ENCODE peak calls at places on chromosome 2, in four cellular contexts. One of them, this sample, is unnamed.

GRCh38 chr2:39121523-39122063 is 742 bp upstream of the SOS1 start:
- DNase-seq in neural progenitor cell: peak
- DNase-seq in hepatocyte: peak
- DNase-seq in PC-9: no peak
- DNase-seq in this sample: no peak

GRCh38 chr2:138215958-138216357 is 251.7 kb downstream of the HNMT start:
- DNase-seq in hepatocyte: no peak
- DNase-seq in PC-9: no peak
- DNase-seq in neural progenitor cell: no peak
- DNase-seq in this sample: no peak

GRCh38 chr2:236748801-236749200 is 179.2 kb downstream of the ACKR3 start:
- DNase-seq in PC-9: peak
- DNase-seq in neural progenitor cell: peak
- DNase-seq in hepatocyte: no peak
- DNase-seq in this sample: no peak

GRCh38 chr2:173130521-173131467 is 55.1 kb downstream of the MAP3K20 start:
- DNase-seq in hepatocyte: no peak
- DNase-seq in PC-9: peak
- DNase-seq in neural progenitor cell: no peak
- DNase-seq in this sample: no peak

GRCh38 chr2:236505071-236505470 is 64.6 kb upstream of the ACKR3 start:
- DNase-seq in neural progenitor cell: no peak
- DNase-seq in hepatocyte: no peak
- DNase-seq in PC-9: no peak
- DNase-seq in this sample: no peak

GRCh38 chr2:168328421-168328820 is 81.0 kb upstream of the STK39 start:
- DNase-seq in neural progenitor cell: no peak
- DNase-seq in PC-9: no peak
- DNase-seq in hepatocyte: no peak
- DNase-seq in this sample: no peak

GRCh38 chr2:207744451-207744850 is 25.3 kb downstream of the FZD5 start:
- DNase-seq in hepatocyte: no peak
- DNase-seq in neural progenitor cell: no peak
- DNase-seq in PC-9: no peak
- DNase-seq in this sample: no peak

GRCh38 chr2:10721344-10722251 is at the start of gene ATP6V1C2:
- DNase-seq in neural progenitor cell: peak
- DNase-seq in hepatocyte: peak
- DNase-seq in PC-9: no peak
- DNase-seq in this sample: no peak

GRCh38 chr2:120341977-120342376 is 4.0 kb upstream of the INHBB start:
- DNase-seq in neural progenitor cell: no peak
- DNase-seq in PC-9: no peak
- DNase-seq in hepatocyte: no peak
- DNase-seq in this sample: no peak

GRCh38 chr2:120342451-120342850 is 3.5 kb upstream of the INHBB start:
- DNase-seq in PC-9: no peak
- DNase-seq in hepatocyte: no peak
- DNase-seq in neural progenitor cell: peak
- DNase-seq in this sample: no peak

GRCh38 chr2:120344214-120344990 is 1.5 kb upstream of the INHBB start:
- DNase-seq in PC-9: peak
- DNase-seq in hepatocyte: peak
- DNase-seq in neural progenitor cell: peak
- DNase-seq in this sample: no peak

GRCh38 chr2:120343100-120343432 is 2.9 kb upstream of the INHBB start:
- DNase-seq in PC-9: no peak
- DNase-seq in neural progenitor cell: no peak
- DNase-seq in hepatocyte: no peak
- DNase-seq in this sample: no peak

DNA sequence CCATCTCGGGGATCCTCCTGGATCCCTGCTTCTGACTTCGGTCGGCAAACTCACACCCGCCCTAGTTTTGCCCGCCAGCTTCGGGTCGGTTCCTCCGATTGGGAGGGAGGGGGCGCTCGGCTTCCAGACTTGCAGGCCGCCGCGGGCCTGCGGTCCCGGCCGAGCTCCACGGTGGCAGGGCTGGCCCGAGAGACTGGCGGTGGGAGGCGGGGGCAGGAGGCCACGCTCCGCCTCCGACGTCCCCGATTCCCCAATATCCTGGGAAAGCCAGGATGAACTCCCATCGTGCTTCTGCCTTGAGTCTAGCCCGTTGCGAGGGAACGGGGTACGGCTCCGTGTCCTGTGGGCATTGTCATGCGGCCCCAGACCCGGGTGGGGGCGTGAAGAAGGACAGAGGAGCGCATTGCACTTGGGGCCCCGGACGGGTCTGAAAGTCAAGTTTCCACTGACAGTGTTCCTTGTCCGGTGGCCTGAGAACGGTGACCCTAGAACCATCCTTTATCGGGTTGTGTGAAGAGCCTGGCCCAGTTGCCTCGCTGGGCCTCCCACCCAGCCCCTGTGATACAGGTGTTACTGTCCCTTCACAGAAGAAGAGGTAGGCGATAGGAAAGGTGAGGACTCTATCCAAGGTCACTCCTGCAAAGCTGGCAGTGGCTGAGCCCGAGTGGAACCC is 2.4 kb upstream of the INHBB start:
- DNase-seq in PC-9: peak
- DNase-seq in hepatocyte: peak
- DNase-seq in neural progenitor cell: peak
- DNase-seq in this sample: peak
- TF ChIP-seq EZH2 in PC-9: no peak
- TF ChIP-seq EZH2 in hepatocyte: no peak
- TF ChIP-seq EZH2 in neural progenitor cell: peak
- TF ChIP-seq EZH2 in this sample: peak

GRCh38 chr2:72149556-72150156 is 2.0 kb upstream of the CYP26B1 start:
- DNase-seq in neural progenitor cell: no peak
- DNase-seq in hepatocyte: no peak
- DNase-seq in PC-9: no peak
- DNase-seq in this sample: no peak
- TF ChIP-seq EZH2 in neural progenitor cell: peak
- TF ChIP-seq EZH2 in hepatocyte: peak
- TF ChIP-seq EZH2 in PC-9: no peak
- TF ChIP-seq EZH2 in this sample: no peak

GRCh38 chr2:176131617-176132396 is 2.3 kb downstream of the HOXD8 start:
- DNase-seq in neural progenitor cell: no peak
- DNase-seq in hepatocyte: no peak
- DNase-seq in PC-9: no peak
- DNase-seq in this sample: no peak

GRCh38 chr2:176134045-176134444 is 4.5 kb downstream of the HOXD8 start:
- DNase-seq in hepatocyte: no peak
- DNase-seq in neural progenitor cell: no peak
- DNase-seq in PC-9: no peak
- DNase-seq in this sample: no peak

GRCh38 chr2:176130917-176131616 is 1.6 kb downstream of the HOXD8 start:
- DNase-seq in hepatocyte: no peak
- DNase-seq in neural progenitor cell: no peak
- DNase-seq in PC-9: no peak
- DNase-seq in this sample: no peak

GRCh38 chr2:176133366-176133765 is 3.9 kb downstream of the HOXD8 start:
- DNase-seq in neural progenitor cell: no peak
- DNase-seq in PC-9: no peak
- DNase-seq in hepatocyte: no peak
- DNase-seq in this sample: no peak

GRCh38 chr2:176132397-176133086 is 3.0 kb downstream of the HOXD8 start:
- DNase-seq in PC-9: no peak
- DNase-seq in neural progenitor cell: peak
- DNase-seq in hepatocyte: no peak
- DNase-seq in this sample: no peak
- TF ChIP-seq EZH2 in PC-9: no peak
- TF ChIP-seq EZH2 in neural progenitor cell: peak
- TF ChIP-seq EZH2 in hepatocyte: peak
- TF ChIP-seq EZH2 in this sample: peak

DNA sequence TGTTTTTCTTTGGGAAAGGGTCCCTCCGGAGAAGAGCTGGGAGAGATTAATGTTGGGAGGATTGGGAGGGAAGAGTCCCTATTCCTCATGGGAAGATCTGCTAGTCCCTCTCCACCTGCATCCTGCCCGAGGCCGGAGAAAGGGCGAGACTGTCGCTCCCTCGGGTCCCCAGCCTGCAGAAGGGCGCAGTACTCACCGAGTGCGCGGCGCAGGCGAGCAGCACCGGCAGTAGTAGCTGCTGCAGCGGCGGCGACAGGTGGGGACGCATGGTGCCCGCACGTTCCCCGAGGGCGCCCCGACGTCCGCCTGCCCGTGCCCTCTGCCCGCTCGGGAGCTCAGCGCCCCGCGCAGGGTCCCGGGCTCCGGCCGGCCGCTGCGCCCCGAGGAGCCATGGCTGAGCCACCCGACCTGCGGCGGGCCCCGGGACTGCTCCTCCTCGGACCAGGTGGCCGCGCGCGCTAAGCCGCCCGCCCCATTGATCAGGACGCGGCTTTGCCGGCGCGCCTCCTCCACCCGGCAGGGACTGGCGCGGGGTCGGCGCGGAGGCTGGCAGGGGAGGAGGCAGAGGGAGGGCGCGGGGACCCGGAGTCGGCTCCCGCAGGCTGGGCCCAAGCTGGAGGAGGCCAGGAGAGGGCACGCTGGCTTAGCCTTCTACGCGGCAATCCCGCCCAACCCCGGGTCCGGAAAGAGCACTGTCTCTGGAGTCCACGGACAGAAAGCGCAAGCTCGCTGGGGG is at the start of gene SCTR:
- DNase-seq in hepatocyte: peak
- DNase-seq in neural progenitor cell: peak
- DNase-seq in PC-9: no peak
- DNase-seq in this sample: no peak
- TF ChIP-seq EZH2 in hepatocyte: peak
- TF ChIP-seq EZH2 in neural progenitor cell: peak
- TF ChIP-seq EZH2 in PC-9: no peak
- TF ChIP-seq EZH2 in this sample: no peak

GRCh38 chr2:45009928-45010705 is 865 bp upstream of the SIX2 start:
- DNase-seq in hepatocyte: peak
- DNase-seq in PC-9: peak
- DNase-seq in neural progenitor cell: peak
- DNase-seq in this sample: peak

GRCh38 chr2:45011621-45012602 is 2.7 kb upstream of the SIX2 start:
- DNase-seq in neural progenitor cell: no peak
- DNase-seq in hepatocyte: peak
- DNase-seq in PC-9: no peak
- DNase-seq in this sample: no peak

GRCh38 chr2:45009303-45009927 is at the start of gene SIX2:
- DNase-seq in PC-9: peak
- DNase-seq in neural progenitor cell: peak
- DNase-seq in hepatocyte: peak
- DNase-seq in this sample: peak

GRCh38 chr2:45012733-45013132 is 3.5 kb upstream of the SIX2 start:
- DNase-seq in neural progenitor cell: no peak
- DNase-seq in hepatocyte: no peak
- DNase-seq in PC-9: no peak
- DNase-seq in this sample: no peak

GRCh38 chr2:45010706-45011036 is 1.4 kb upstream of the SIX2 start:
- DNase-seq in hepatocyte: no peak
- DNase-seq in PC-9: no peak
- DNase-seq in neural progenitor cell: peak
- DNase-seq in this sample: no peak
- TF ChIP-seq EZH2 in hepatocyte: no peak
- TF ChIP-seq EZH2 in PC-9: no peak
- TF ChIP-seq EZH2 in neural progenitor cell: no peak
- TF ChIP-seq EZH2 in this sample: no peak

GRCh38 chr2:192196451-192197194 is 1.9 kb upstream of the TMEFF2 start:
- DNase-seq in neural progenitor cell: peak
- DNase-seq in hepatocyte: no peak
- DNase-seq in PC-9: no peak
- DNase-seq in this sample: no peak
- TF ChIP-seq EZH2 in neural progenitor cell: no peak
- TF ChIP-seq EZH2 in hepatocyte: peak
- TF ChIP-seq EZH2 in PC-9: no peak
- TF ChIP-seq EZH2 in this sample: no peak

This sample was measured in mammary epithelial cell.